ENCODE peak calls at places on chromosomes 1 and 21, in six cellular contexts. A is HepG2, P is A549, Y is GM12878, F is K562, D is endothelial cell of umbilical vein. H is an unnamed sample.

GRCh38 chr1:109229531-109230127 is 15.9 kb downstream of the SARS1 start:
- DNase-seq in Y (no peak), A (no peak), D (no peak), F (no peak), P (no peak), H (no peak)

GRCh38 chr1:212597495-212597894 is 11.1 kb upstream of the ATF3 start:
- DNase-seq in D (no peak), Y (no peak), F (no peak), P (no peak), A (no peak), H (no peak)

GRCh38 chr1:108722292-108722691 is 9.6 kb downstream of the FNDC7 start:
- DNase-seq in F (no peak), P (no peak), D (no peak), Y (no peak), A (peak; percentile 14), H (no peak)

GRCh38 chr1:14267991-14268390 is 330.5 kb upstream of the KAZN start:
- DNase-seq in F (no peak), Y (no peak), P (no peak), D (no peak), A (no peak), H (no peak)

GRCh38 chr1:46798820-46799219 is at the start of gene CYP4B1:
- DNase-seq in A (no peak), P (no peak), D (no peak), F (no peak), Y (no peak), H (no peak)

GRCh38 chr1:14924455-14925325 is 228.9 kb upstream of the TMEM51 start:
- DNase-seq in F (peak; percentile 84), A (no peak), P (peak; percentile 43), D (peak; percentile 45), Y (no peak), H (peak; percentile 15)

GRCh38 chr1:210239295-210240155 is 6.9 kb downstream of the SERTAD4 start:
- DNase-seq in A (peak; percentile 16), F (peak; percentile 18), P (peak; percentile 37), Y (no peak), D (peak; percentile 92), H (peak; percentile 15)

GRCh38 chr1:91513160-91513559 is 12.5 kb downstream of the CDC7 start:
- DNase-seq in F (no peak), A (no peak), P (no peak), Y (no peak), D (peak; percentile 43), H (no peak)

GRCh38 chr1:235008239-235008638 is 120.4 kb downstream of the TOMM20 start:
- DNase-seq in D (peak; percentile 92), P (no peak), F (no peak), Y (no peak), A (no peak), H (no peak)

GRCh38 chr1:48048064-48048463 is 50.9 kb upstream of the TRABD2B start:
- DNase-seq in D (no peak), A (no peak), P (no peak), Y (no peak), F (no peak), H (no peak)

GRCh38 chr1:69073176-69073575 is 494.5 kb upstream of the LRRC7 start:
- DNase-seq in Y (no peak), P (no peak), A (no peak), D (no peak), F (no peak), H (peak; percentile 5)

GRCh38 chr1:172326171-172326570 is 94.3 kb upstream of the C1orf105 start:
- DNase-seq in D (no peak), Y (no peak), F (no peak), A (no peak), P (no peak), H (no peak)

GRCh38 chr1:181044449-181044966 is 10.7 kb downstream of the MR1 start:
- DNase-seq in P (peak; percentile 59), F (no peak), A (peak; percentile 82), D (no peak), Y (peak; percentile 60), H (peak; percentile 81)

GRCh38 chr1:202710070-202711025 is at the start of gene SYT2:
- DNase-seq in D (peak; percentile 21), A (no peak), Y (no peak), P (peak; percentile 34), F (peak; percentile 35), H (peak; percentile 53)

GRCh38 chr1:229378586-229379442 is 36.0 kb upstream of the CCSAP start:
- DNase-seq in Y (no peak), A (no peak), F (no peak), P (no peak), D (no peak), H (peak; percentile 8)

GRCh38 chr1:208101661-208102431 is 142.3 kb downstream of the PLXNA2 start:
- DNase-seq in F (no peak), Y (no peak), A (peak; percentile 75), P (no peak), D (peak; percentile 55), H (no peak)

GRCh38 chr1:107609808-107610207 is 355.2 kb downstream of the VAV3 start:
- DNase-seq in F (no peak), A (no peak), D (no peak), P (no peak), Y (no peak), H (no peak)

GRCh38 chr1:25082216-25082899 is 149.9 kb downstream of the SYF2 start:
- DNase-seq in F (no peak), Y (no peak), D (no peak), P (no peak), A (no peak), H (no peak)

GRCh38 chr21:25512095-25513086 is 94.9 kb downstream of the MRPL39 start:
- DNase-seq in A (no peak), F (no peak), Y (no peak), P (no peak), D (no peak), H (no peak)

GRCh38 chr1:61287734-61288133 is 205.4 kb downstream of the NFIA start:
- DNase-seq in Y (no peak), F (no peak), D (peak; percentile 90), A (peak; percentile 9), P (no peak), H (no peak)

GRCh38 chr1:93668121-93668520 is 13.5 kb downstream of the BCAR3 start:
- DNase-seq in P (no peak), D (no peak), F (no peak), A (no peak), Y (no peak), H (no peak)

GRCh38 chr1:41353744-41354143 is 7.5 kb upstream of the FOXO6 start:
- DNase-seq in A (no peak), Y (peak; percentile 59), F (no peak), P (no peak), D (no peak), H (peak; percentile 94)

GRCh38 chr1:41349361-41350054 is 11.7 kb upstream of the FOXO6 start:
- DNase-seq in Y (no peak), A (no peak), D (no peak), F (no peak), P (no peak), H (no peak)

GRCh38 chr1:41350055-41350378 is 11.2 kb upstream of the FOXO6 start:
- DNase-seq in D (no peak), P (no peak), Y (no peak), A (no peak), F (no peak), H (no peak)

GRCh38 chr1:41348394-41348793 is 12.8 kb upstream of the FOXO6 start:
- DNase-seq in D (no peak), P (no peak), A (no peak), F (no peak), Y (no peak), H (no peak)

GRCh38 chr1:41351262-41352151 is 9.7 kb upstream of the FOXO6 start:
- DNase-seq in Y (no peak), F (no peak), A (no peak), D (no peak), P (no peak), H (no peak)
- TF ChIP-seq MAX in Y (no peak), F (no peak), A (no peak), D (no peak), P (no peak), H (no peak)

DNA sequence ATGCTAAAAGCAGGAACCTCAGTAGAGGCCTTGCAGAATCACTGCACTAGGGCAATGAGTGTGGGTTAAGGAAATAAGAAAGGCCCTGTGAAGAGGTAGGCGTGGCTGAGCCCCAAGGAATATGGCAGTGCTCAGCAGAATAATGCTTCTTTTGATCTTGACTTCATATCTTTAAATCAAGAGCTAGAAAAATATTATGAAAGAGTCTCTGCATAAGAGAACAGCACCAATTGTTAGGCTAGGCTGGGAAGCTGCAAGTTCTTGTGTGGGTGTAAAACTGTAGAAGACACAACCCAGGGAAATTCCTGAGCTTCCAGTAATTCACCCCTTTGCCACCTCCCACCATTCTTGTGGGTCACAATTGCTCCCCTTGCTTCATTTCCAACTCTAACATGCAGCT is 50.0 kb downstream of the CLCA4 start:
- DNase-seq in F (no peak), P (no peak), A (no peak), D (no peak), Y (no peak), H (no peak)
- TF ChIP-seq MYC in F (no peak), P (no peak), A (no peak), D (no peak), Y (no peak), H (no peak)

DNA sequence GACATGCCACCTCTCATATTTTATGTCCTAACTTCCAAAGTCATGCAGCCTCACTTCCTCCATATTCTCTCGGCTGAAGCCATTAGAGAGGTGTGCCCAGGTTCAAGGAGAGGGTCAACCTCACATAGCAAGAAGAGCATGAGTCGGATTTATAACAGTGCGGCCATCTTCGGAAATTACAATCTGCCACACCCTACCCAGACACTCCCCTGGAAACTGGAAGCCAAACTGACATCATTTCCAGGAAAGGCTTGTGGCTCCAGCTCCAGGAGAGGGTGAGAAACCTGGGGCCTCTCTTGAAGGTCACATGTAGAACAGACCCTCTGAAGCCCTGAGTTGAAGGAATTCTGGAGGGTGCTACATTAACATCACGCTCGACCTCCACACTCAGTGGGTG is 73.5 kb downstream of the RRAGC start:
- DNase-seq in A (no peak), D (no peak), P (no peak), Y (no peak), F (peak; percentile 73), H (no peak)
- TF ChIP-seq MAX in A (no peak), D (no peak), P (no peak), Y (no peak), F (no peak), H (no peak)

GRCh38 chr1:205775717-205776056 is 405 bp upstream of the RAB29 start:
- DNase-seq in Y (no peak), D (peak; percentile 85), A (no peak), F (no peak), P (no peak), H (peak; percentile 15)

GRCh38 chr1:205775015-205775716 is at the start of gene RAB29:
- DNase-seq in P (peak; percentile 74), A (peak; percentile 59), D (peak; percentile 89), Y (peak; percentile 57), F (peak; percentile 82), H (peak; percentile 87)

GRCh38 chr1:205780335-205780734 is 5.1 kb upstream of the RAB29 start:
- DNase-seq in A (no peak), Y (no peak), F (no peak), P (no peak), D (no peak), H (no peak)

GRCh38 chr1:205774277-205775014 is 836 bp downstream of the RAB29 start:
- DNase-seq in A (peak; percentile 35), D (peak; percentile 41), P (no peak), F (peak; percentile 56), Y (peak; percentile 58), H (peak; percentile 25)

DNA sequence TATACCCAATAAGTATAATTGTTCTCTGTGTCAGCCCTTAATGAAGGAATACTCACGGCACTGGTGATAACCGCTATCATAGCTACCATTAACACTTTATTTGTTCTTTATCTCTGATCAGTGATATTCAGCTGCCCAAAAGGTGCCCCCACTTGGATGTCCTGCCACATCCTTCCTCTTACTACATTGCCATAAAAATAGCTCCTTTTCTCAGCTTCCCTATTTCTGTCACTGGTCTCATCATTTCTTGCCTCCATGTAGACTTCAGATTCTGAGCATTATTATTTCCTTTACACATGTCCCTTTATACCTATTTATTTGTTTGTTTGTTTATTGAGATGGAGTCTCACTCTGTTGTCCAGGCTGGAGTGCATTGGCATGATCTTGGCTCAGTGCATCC is 2.7 kb upstream of the RAB29 start:
- DNase-seq in P (no peak), F (no peak), A (no peak), Y (no peak), D (no peak), H (peak; percentile 71)
- TF ChIP-seq MYC in P (no peak), F (no peak), A (no peak), Y (no peak), D (no peak), H (no peak)

H was measured in NB4.